ENCODE peak calls at places on chromosomes 6 and 20, in seven cellular contexts. F is stimulated activated CD8-positive, alpha-beta memory T cell treated with anti-CD3 and anti-CD28 coated beads, Interleukin-7, amount 100 ng/mL, for 24 hours; X is WTC11; J is stimulated activated CD4-positive, alpha-beta T cell treated with anti-CD3 and anti-CD28 coated beads, Interleukin-4, amount 100 ng/mL, for 24 hours; P is kidney glomerular epithelial cell; G is neural progenitor cell; Z is activated B cell treated with CpG ODN at 0.5 μM for 24 hours. S is an unnamed sample.

GRCh38 chr6:10316327-10316726 is 98.5 kb downstream of the TFAP2A start:
- DNase-seq in X (no peak), J (no peak), G (no peak), F (no peak), P (no peak), Z (no peak), S (no peak)

GRCh38 chr6:169215201-169215661 is 38.4 kb downstream of the THBS2 start:
- DNase-seq in J (no peak), P (no peak), G (no peak), Z (no peak), F (no peak), X (no peak), S (no peak)

GRCh38 chr20:9035129-9035528 is 33.8 kb upstream of the PLCB4 start:
- DNase-seq in X (no peak), P (peak), Z (no peak), J (no peak), G (no peak), F (no peak), S (peak)

GRCh38 chr6:117483645-117484016 is 1.2 kb downstream of the DCBLD1 start:
- DNase-seq in Z (no peak), G (no peak), F (no peak), J (no peak), X (no peak), P (peak), S (peak)

GRCh38 chr6:37897321-37897720 is 77.8 kb downstream of the ZFAND3 start:
- DNase-seq in J (no peak), X (no peak), F (no peak), P (no peak), Z (no peak), G (no peak), S (no peak)

GRCh38 chr20:63848003-63848911 is 13.0 kb upstream of the ABHD16B start:
- DNase-seq in X (no peak), G (no peak), F (no peak), P (no peak), J (no peak), Z (no peak), S (no peak)

GRCh38 chr20:63321148-63321831 is 28.3 kb downstream of the COL20A1 start:
- DNase-seq in G (no peak), P (no peak), F (no peak), X (no peak), Z (no peak), J (no peak), S (no peak)

GRCh38 chr6:129683606-129684322 is 26.2 kb downstream of the ARHGAP18 start:
- DNase-seq in X (no peak), P (peak), G (no peak), J (peak), Z (no peak), F (peak), S (no peak)

GRCh38 chr20:58084966-58085365 is 143.5 kb downstream of the ANKRD60 start:
- DNase-seq in Z (no peak), F (no peak), J (no peak), G (no peak), P (no peak), X (no peak), S (no peak)

GRCh38 chr6:2792330-2792729 is 27.1 kb downstream of the WRNIP1 start:
- DNase-seq in X (no peak), P (no peak), J (no peak), Z (no peak), G (no peak), F (no peak), S (no peak)

GRCh38 chr6:166626177-166627038 is 643 bp downstream of the RPS6KA2 start:
- DNase-seq in X (peak), F (no peak), G (peak), P (no peak), Z (peak), J (peak), S (no peak)

GRCh38 chr20:44450279-44450937 is 25.3 kb upstream of the TTPAL start:
- DNase-seq in Z (no peak), F (no peak), J (no peak), X (no peak), G (no peak), P (no peak), S (no peak)

GRCh38 chr6:39507331-39507998 is 185.0 kb upstream of the KCNK16 start:
- DNase-seq in Z (no peak), P (no peak), G (no peak), X (no peak), J (no peak), F (no peak), S (no peak)

GRCh38 chr6:88734544-88734943 is 228.9 kb downstream of the RNGTT start:
- DNase-seq in J (no peak), Z (no peak), F (no peak), X (no peak), G (no peak), P (no peak), S (no peak)

GRCh38 chr6:2876210-2877056 is 26.7 kb downstream of the SERPINB9 start:
- DNase-seq in X (peak), F (no peak), G (peak), J (no peak), Z (no peak), P (peak), S (no peak)

GRCh38 chr20:43915209-43916072 is 789 bp downstream of the TOX2 start:
- DNase-seq in F (no peak), P (no peak), G (peak), X (peak), Z (no peak), J (peak), S (no peak)

GRCh38 chr6:12275084-12275483 is 15.1 kb upstream of the EDN1 start:
- DNase-seq in F (no peak), P (no peak), X (no peak), G (no peak), Z (no peak), J (no peak), S (no peak)

GRCh38 chr6:68771426-68771825 is 136.3 kb downstream of the ADGRB3 start:
- DNase-seq in P (no peak), J (no peak), F (no peak), Z (no peak), G (no peak), X (no peak), S (no peak)

GRCh38 chr6:1834641-1835516 is 225.2 kb downstream of the FOXC1 start:
- DNase-seq in J (no peak), X (no peak), F (no peak), G (no peak), P (no peak), Z (no peak), S (no peak)

GRCh38 chr6:170080169-170080827 is 210.6 kb downstream of the DLL1 start:
- DNase-seq in P (no peak), G (no peak), X (no peak), Z (peak), F (no peak), J (no peak), S (no peak)

GRCh38 chr6:161922631-161923119 is 648.8 kb upstream of the AGPAT4 start:
- DNase-seq in P (peak), Z (no peak), J (no peak), F (no peak), X (peak), G (peak), S (no peak)

GRCh38 chr20:49483018-49483705 is 694 bp upstream of the KCNB1 start:
- DNase-seq in Z (no peak), F (no peak), G (peak), X (peak), P (no peak), J (no peak), S (no peak)

GRCh38 chr6:19399406-19399805 is 437.8 kb upstream of the ID4 start:
- DNase-seq in G (no peak), F (no peak), J (no peak), Z (no peak), P (no peak), X (no peak), S (peak)

GRCh38 chr6:161228911-161229591 is 44.8 kb downstream of the AGPAT4 start:
- DNase-seq in J (no peak), X (no peak), P (peak), Z (no peak), G (peak), F (no peak), S (no peak)

GRCh38 chr20:5722927-5723326 is 27.3 kb upstream of the SHLD1 start:
- DNase-seq in G (no peak), P (no peak), F (no peak), X (no peak), J (no peak), Z (no peak), S (no peak)

GRCh38 chr6:8888468-8888867 is 453.1 kb upstream of the SLC35B3 start:
- DNase-seq in F (no peak), X (no peak), J (no peak), Z (no peak), P (no peak), G (no peak), S (no peak)

GRCh38 chr20:54929191-54929590 is 453.8 kb downstream of the DOK5 start:
- DNase-seq in P (no peak), X (no peak), J (no peak), F (no peak), G (no peak), Z (no peak), S (no peak)

GRCh38 chr6:143038845-143039244 is 21.8 kb upstream of the AIG1 start:
- DNase-seq in Z (no peak), X (no peak), P (no peak), G (no peak), J (no peak), F (no peak), S (no peak)

GRCh38 chr20:32433311-32434021 is 75.3 kb downstream of the ASXL1 start:
- DNase-seq in Z (no peak), F (no peak), X (no peak), J (no peak), P (no peak), G (no peak), S (no peak)

GRCh38 chr6:55456016-55456415 is 123.0 kb downstream of the HMGCLL1 start:
- DNase-seq in J (no peak), G (no peak), F (no peak), X (no peak), P (no peak), Z (no peak), S (no peak)

GRCh38 chr6:147244832-147245231 is 40.6 kb downstream of the STXBP5 start:
- DNase-seq in P (no peak), J (no peak), X (no peak), Z (no peak), G (no peak), F (no peak), S (no peak)

GRCh38 chr20:35497320-35497719 is 32.1 kb downstream of the C20orf173 start:
- DNase-seq in X (no peak), Z (no peak), P (no peak), J (no peak), G (no peak), F (no peak), S (peak)

GRCh38 chr6:44041461-44042260 is 85.6 kb downstream of the MRPL14 start:
- DNase-seq in X (no peak), Z (no peak), J (no peak), F (no peak), G (no peak), P (peak), S (no peak)